ENCODE peak calls at places on chromosome 21, in six cellular contexts. One of them, this sample, is unnamed.

GRCh38 chr21:45559216-45560105 is 17.2 kb upstream of the SLC19A1 start:
- DNase-seq in heart left ventricle: no peak
- DNase-seq in lung microvascular endothelial cell: no peak
- DNase-seq in smooth muscle cell of the brain vasculature: no peak
- DNase-seq in left cardiac atrium: no peak
- DNase-seq in uterus: no peak
- DNase-seq in this sample: no peak

GRCh38 chr21:46431448-46431847 is 27.2 kb upstream of the DIP2A start:
- DNase-seq in heart left ventricle: no peak
- DNase-seq in lung microvascular endothelial cell: no peak
- DNase-seq in left cardiac atrium: no peak
- DNase-seq in smooth muscle cell of the brain vasculature: no peak
- DNase-seq in uterus: no peak
- DNase-seq in this sample: no peak

GRCh38 chr21:46161800-46162592 is 6.6 kb upstream of the FTCD start:
- DNase-seq in lung microvascular endothelial cell: no peak
- DNase-seq in heart left ventricle: no peak
- DNase-seq in smooth muscle cell of the brain vasculature: no peak
- DNase-seq in uterus: peak
- DNase-seq in left cardiac atrium: no peak
- DNase-seq in this sample: no peak

GRCh38 chr21:45114072-45114471 is 39.7 kb downstream of the ADARB1 start:
- DNase-seq in heart left ventricle: no peak
- DNase-seq in lung microvascular endothelial cell: peak
- DNase-seq in smooth muscle cell of the brain vasculature: no peak
- DNase-seq in uterus: no peak
- DNase-seq in left cardiac atrium: no peak
- DNase-seq in this sample: no peak

GRCh38 chr21:41848971-41849580 is 30.1 kb downstream of the PRDM15 start:
- DNase-seq in smooth muscle cell of the brain vasculature: no peak
- DNase-seq in lung microvascular endothelial cell: no peak
- DNase-seq in left cardiac atrium: no peak
- DNase-seq in heart left ventricle: no peak
- DNase-seq in uterus: no peak
- DNase-seq in this sample: no peak

GRCh38 chr21:21247441-21247840 is 249.2 kb downstream of the NCAM2 start:
- DNase-seq in heart left ventricle: no peak
- DNase-seq in left cardiac atrium: no peak
- DNase-seq in lung microvascular endothelial cell: no peak
- DNase-seq in uterus: no peak
- DNase-seq in smooth muscle cell of the brain vasculature: no peak
- DNase-seq in this sample: peak

GRCh38 chr21:45801989-45802388 is 158.5 kb downstream of the PCBP3 start:
- DNase-seq in uterus: no peak
- DNase-seq in left cardiac atrium: no peak
- DNase-seq in lung microvascular endothelial cell: no peak
- DNase-seq in heart left ventricle: no peak
- DNase-seq in smooth muscle cell of the brain vasculature: no peak
- DNase-seq in this sample: no peak

GRCh38 chr21:30340714-30341573 is 3.5 kb upstream of the KRTAP27-1 start:
- DNase-seq in left cardiac atrium: peak
- DNase-seq in uterus: no peak
- DNase-seq in smooth muscle cell of the brain vasculature: peak
- DNase-seq in heart left ventricle: peak
- DNase-seq in lung microvascular endothelial cell: peak
- DNase-seq in this sample: peak

GRCh38 chr21:15928196-15928595 is 198.4 kb downstream of the USP25 start:
- DNase-seq in smooth muscle cell of the brain vasculature: no peak
- DNase-seq in heart left ventricle: no peak
- DNase-seq in uterus: no peak
- DNase-seq in lung microvascular endothelial cell: no peak
- DNase-seq in left cardiac atrium: no peak
- DNase-seq in this sample: no peak

GRCh38 chr21:37845535-37845934 is 70.7 kb downstream of the KCNJ6 start:
- DNase-seq in heart left ventricle: no peak
- DNase-seq in uterus: no peak
- DNase-seq in smooth muscle cell of the brain vasculature: no peak
- DNase-seq in lung microvascular endothelial cell: no peak
- DNase-seq in left cardiac atrium: no peak
- DNase-seq in this sample: no peak

GRCh38 chr21:45534591-45535331 is 7.5 kb downstream of the SLC19A1 start:
- DNase-seq in heart left ventricle: peak
- DNase-seq in uterus: peak
- DNase-seq in smooth muscle cell of the brain vasculature: no peak
- DNase-seq in lung microvascular endothelial cell: peak
- DNase-seq in left cardiac atrium: peak
- DNase-seq in this sample: peak

This sample was measured in choroid plexus epithelial cell.